ENCODE peak calls at places on chromosomes 16 and 17, in six cellular contexts. O is neuronal stem cell, W is neural progenitor cell, I is GM23338, N is OCI-LY7, T is A549. J is an unnamed sample.

GRCh38 chr17:80105762-80106161 is 4.4 kb downstream of the GAA start:
- DNase-seq in O (no peak), W (no peak), I (no peak), N (no peak), T (no peak), J (peak; percentile 52)

GRCh38 chr17:30376621-30377452 is 1.9 kb upstream of the CPD start:
- DNase-seq in O (no peak), W (no peak), I (no peak), N (no peak), T (peak; percentile 64), J (peak; percentile 75)

GRCh38 chr16:84832488-84833141 is 12.8 kb downstream of the CRISPLD2 start:
- DNase-seq in O (no peak), W (no peak), I (no peak), N (no peak), T (no peak), J (peak; percentile 100)

GRCh38 chr17:34706029-34706428 is 126.6 kb downstream of the TMEM132E start:
- DNase-seq in O (peak; percentile 64), W (peak; percentile 82), I (peak; percentile 74), N (peak; percentile 10), T (no peak), J (peak; percentile 5)

GRCh38 chr16:87637357-87637756 is 35.0 kb downstream of the JPH3 start:
- DNase-seq in O (no peak), W (no peak), I (no peak), N (no peak), T (no peak), J (no peak)

GRCh38 chr16:14202697-14203096 is 131.6 kb downstream of the MRTFB start:
- DNase-seq in O (no peak), W (peak; percentile 23), I (peak; percentile 57), N (no peak), T (peak; percentile 35), J (peak; percentile 27)

GRCh38 chr16:2095315-2095853 is 40.3 kb downstream of the PKD1 start:
- DNase-seq in O (no peak), W (no peak), I (no peak), N (no peak), T (no peak), J (peak; percentile 61)

GRCh38 chr17:38761612-38762011 is 9.1 kb downstream of the PSMB3 start:
- DNase-seq in O (no peak), W (peak; percentile 71), I (peak; percentile 81), N (peak; percentile 55), T (peak; percentile 81), J (no peak)

GRCh38 chr17:61007980-61008379 is 330.3 kb downstream of the BCAS3 start:
- DNase-seq in O (no peak), W (peak; percentile 19), I (peak; percentile 13), N (no peak), T (no peak), J (no peak)

GRCh38 chr16:57894390-57895080 is 76.4 kb downstream of the CNGB1 start:
- DNase-seq in O (no peak), W (no peak), I (no peak), N (no peak), T (peak; percentile 66), J (no peak)

GRCh38 chr17:7465481-7466275 is 13.8 kb downstream of the ZBTB4 start:
- DNase-seq in O (no peak), W (no peak), I (no peak), N (no peak), T (no peak), J (no peak)

GRCh38 chr16:85455534-85455933 is 157.6 kb upstream of the GSE1 start:
- DNase-seq in O (no peak), W (no peak), I (no peak), N (no peak), T (no peak), J (no peak)

GRCh38 chr17:77995146-77995852 is 36.8 kb downstream of the TNRC6C start:
- DNase-seq in O (no peak), W (peak; percentile 16), I (no peak), N (no peak), T (no peak), J (no peak)

GRCh38 chr16:69542974-69543373 is 22.8 kb upstream of the NFAT5 start:
- DNase-seq in O (no peak), W (no peak), I (no peak), N (no peak), T (no peak), J (peak; percentile 12)

GRCh38 chr17:80866050-80866793 is 125.4 kb upstream of the CHMP6 start:
- DNase-seq in O (no peak), W (peak; percentile 76), I (peak; percentile 77), N (peak; percentile 65), T (peak; percentile 62), J (peak; percentile 67)

GRCh38 chr17:42009170-42009569 is 8.1 kb downstream of the DNAJC7 start:
- DNase-seq in O (no peak), W (peak; percentile 28), I (peak; percentile 32), N (peak; percentile 21), T (peak; percentile 51), J (no peak)

GRCh38 chr16:11851301-11852091 is at the start of gene RSL1D1:
- DNase-seq in O (peak; percentile 94), W (peak; percentile 95), I (peak; percentile 94), N (peak; percentile 95), T (peak; percentile 95), J (peak; percentile 93)

GRCh38 chr17:57622886-57623433 is 122.1 kb downstream of the CCDC182 start:
- DNase-seq in O (no peak), W (no peak), I (no peak), N (peak; percentile 88), T (peak; percentile 42), J (peak; percentile 87)

GRCh38 chr17:68512967-68513474 is 791 bp downstream of the PRKAR1A start:
- DNase-seq in O (no peak), W (peak; percentile 56), I (peak; percentile 65), N (peak; percentile 33), T (peak; percentile 69), J (peak; percentile 54)

GRCh38 chr17:55699178-55699865 is 23.3 kb downstream of the TMEM100 start:
- DNase-seq in O (no peak), W (peak; percentile 63), I (no peak), N (no peak), T (no peak), J (no peak)

DNA sequence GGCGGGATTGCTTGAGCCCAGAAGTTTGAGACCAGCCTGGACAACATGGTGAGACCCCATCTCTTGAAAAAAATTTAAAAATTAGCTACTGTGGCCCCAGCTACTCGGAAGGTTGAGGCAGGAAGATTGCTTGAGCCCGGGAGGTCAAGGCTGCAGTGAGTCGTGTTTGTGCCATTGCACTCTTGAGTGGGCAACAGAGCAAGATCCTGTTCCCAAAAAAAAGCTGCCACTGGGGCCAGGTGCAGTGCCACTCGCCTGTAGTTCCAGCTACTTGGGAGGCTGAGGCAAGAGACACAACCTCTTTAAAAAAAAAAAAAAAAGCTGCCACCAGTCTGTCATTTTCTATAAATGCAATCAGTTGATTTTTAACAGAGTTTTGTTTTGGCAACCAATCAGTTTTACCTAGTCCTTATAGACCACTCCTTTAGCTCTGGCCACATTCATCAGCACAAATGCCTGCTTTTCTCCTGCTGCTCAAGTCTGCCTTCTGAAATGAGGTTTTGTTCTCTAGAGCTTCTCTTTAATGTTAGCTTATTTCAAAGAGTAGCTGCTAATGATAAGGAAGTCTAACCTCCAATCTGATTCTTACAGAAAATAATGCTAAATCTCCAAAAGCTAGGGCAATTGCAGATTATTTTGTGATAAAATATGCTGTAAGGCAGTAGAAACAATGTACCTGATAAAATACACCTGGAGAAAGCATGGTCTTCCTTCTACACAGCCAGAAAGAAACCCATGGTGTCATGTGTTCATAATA is 64.8 kb downstream of the TUBD1 start:
- DNase-seq in O (no peak), W (no peak), I (no peak), N (no peak), T (peak; percentile 89), J (peak; percentile 35)
- H3K4me2 ChIP-seq in O (no peak overlapping the region), W (no peak overlapping the region), I (no peak overlapping the region), N (peak overlapping the region; percentile 91), T (peak overlapping the region; percentile 83), J (no peak overlapping the region)

DNA sequence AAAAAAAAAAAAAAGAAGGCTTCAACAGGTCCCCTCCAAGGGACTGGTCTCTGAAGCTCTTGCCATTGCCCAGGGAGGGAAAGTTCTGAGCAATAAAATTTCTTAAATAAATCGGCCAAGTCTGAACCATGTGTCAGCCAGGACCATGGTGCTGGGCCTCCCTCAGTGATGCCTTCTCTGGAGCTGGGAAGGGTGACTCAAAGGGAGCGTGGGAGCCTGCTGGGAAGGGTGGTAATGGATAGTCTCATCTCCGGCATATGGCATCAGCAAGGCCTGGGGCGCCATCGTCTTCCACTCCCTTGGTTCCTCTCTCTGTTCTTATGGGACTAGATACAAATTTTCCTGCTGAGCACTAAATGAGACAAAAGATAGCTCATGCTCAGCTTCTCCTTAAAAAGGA is 2.3 kb downstream of the VKORC1 start:
- DNase-seq in O (no peak), W (no peak), I (no peak), N (no peak), T (no peak), J (peak; percentile 35)
- H3K4me2 ChIP-seq in O (no peak overlapping the region), W (no peak overlapping the region), I (no peak overlapping the region), N (no peak overlapping the region), T (no peak overlapping the region), J (no peak overlapping the region)

DNA sequence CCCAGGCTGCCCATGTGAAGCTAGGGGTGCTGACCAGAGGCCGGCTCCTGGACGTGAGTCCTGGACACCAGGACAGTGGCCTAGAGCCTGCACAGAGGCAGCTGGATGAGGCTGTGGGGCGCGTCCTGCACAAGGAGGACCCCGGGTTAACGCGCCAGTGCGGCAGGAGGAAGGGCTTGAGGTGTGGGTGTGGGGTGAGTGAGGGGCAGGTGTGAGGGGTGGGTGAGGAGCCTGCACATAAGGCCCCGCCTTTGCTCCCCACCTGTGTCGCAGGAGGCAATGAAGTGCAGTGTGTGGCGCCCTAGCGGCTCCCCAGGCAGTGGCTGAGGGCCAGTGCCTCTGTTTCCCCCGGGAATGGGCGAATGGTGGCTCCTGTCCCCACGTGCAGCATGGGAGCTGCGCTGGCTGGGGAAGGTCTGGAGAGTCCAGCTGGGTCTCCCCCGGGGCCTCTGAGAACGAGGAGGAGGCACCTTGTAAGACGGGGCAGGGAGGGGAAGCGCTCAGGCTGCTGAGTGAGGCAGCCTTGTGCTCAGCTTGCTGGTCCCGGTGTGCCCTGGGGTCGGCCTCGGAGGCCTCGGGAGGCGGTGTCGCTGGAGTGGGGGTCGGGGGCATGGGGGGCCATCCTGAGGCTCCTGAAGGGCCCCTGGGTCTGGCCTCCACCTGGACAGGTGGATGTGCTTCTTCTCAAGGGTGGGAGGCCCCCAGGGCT is 3.2 kb downstream of the CD7 start:
- DNase-seq in O (no peak), W (no peak), I (no peak), N (no peak), T (no peak), J (no peak)
- H3K4me2 ChIP-seq in O (no peak overlapping the region), W (no peak overlapping the region), I (no peak overlapping the region), N (no peak overlapping the region), T (no peak overlapping the region), J (no peak overlapping the region)

DNA sequence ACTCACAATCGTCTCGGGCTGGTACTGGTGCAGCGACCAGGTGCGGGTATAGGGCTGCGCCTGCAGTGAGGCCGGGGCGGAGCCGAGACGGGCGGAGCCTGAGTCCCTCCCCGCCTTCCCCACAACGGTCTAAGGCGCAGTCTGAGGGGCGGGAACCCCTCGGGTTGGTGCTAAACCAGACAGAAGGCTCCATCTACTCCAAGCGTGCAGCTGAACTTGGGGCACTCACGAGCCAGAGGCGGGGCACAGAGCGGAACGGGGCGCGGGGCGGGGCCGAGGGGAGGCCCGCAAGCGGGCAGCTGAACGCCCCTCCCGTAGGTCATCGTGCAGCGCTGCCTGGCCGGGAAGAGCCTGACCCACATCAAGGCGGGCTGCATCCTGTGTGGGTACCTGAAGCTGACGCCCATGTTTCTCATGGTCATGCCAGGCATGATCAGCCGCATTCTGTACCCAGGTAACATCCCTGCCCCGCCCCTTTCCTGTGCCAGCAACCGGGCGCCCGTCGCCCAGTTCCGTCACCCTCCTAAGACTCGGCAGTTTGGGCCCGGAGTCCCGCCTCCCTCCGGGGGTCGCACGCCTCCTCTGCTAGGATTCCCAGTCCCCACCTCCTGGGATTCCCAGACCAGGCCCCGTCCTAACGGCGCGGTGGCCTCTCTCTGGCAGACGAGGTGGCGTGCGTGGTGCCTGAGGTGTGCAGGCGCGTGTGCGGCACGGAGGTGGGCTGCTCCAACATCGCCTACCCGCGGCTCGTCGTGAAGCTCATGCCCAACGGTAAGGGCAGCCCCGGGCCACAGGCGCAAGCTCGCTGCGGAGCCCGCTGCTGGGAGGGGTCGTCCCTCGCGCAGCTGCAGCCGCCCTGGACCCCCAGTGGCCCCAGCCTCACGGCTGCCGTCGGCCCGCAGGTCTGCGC is 5.1 kb downstream of the SLC5A2 start:
- DNase-seq in O (no peak), W (peak; percentile 76), I (peak; percentile 89), N (no peak), T (peak; percentile 26), J (peak; percentile 32)
- H3K4me2 ChIP-seq in O (peak overlapping the region; percentile 84), W (peak overlapping the region; percentile 87), I (peak overlapping the region; percentile 88), N (peak overlapping the region; percentile 49), T (peak overlapping the region; percentile 97), J (peak overlapping the region; percentile 36)

J was measured in fibroblast of lung.